ENCODE peak calls at places on chromosomes 3 and 15, in five cellular contexts. One of them, this sample, is unnamed.
A peak's percentile ranks its signal among the peaks of the same experiment; 100 is the strongest.

GRCh38 chr15:83164409-83165404 is 42.9 kb downstream of the HDGFL3 start:
- DNase-seq in fibroblast of lung: peak; percentile 43
- DNase-seq in uterus: no peak
- DNase-seq in K562: no peak
- DNase-seq in heart left ventricle: no peak
- DNase-seq in this sample: peak; percentile 80

GRCh38 chr3:101036213-101036618 is 43.0 kb upstream of the ABI3BP start:
- DNase-seq in fibroblast of lung: peak; percentile 90
- DNase-seq in uterus: no peak
- DNase-seq in K562: no peak
- DNase-seq in heart left ventricle: no peak
- DNase-seq in this sample: peak; percentile 98

GRCh38 chr15:80191897-80192595 is 39.2 kb downstream of the FAH start:
- DNase-seq in fibroblast of lung: no peak
- DNase-seq in uterus: no peak
- DNase-seq in K562: no peak
- DNase-seq in heart left ventricle: no peak
- DNase-seq in this sample: no peak

GRCh38 chr3:165770781-165771180 is 66.4 kb downstream of the BCHE start:
- DNase-seq in fibroblast of lung: peak; percentile 47
- DNase-seq in uterus: no peak
- DNase-seq in K562: no peak
- DNase-seq in heart left ventricle: no peak
- DNase-seq in this sample: no peak

GRCh38 chr3:197369545-197369944 is 71.1 kb upstream of the DLG1 start:
- DNase-seq in fibroblast of lung: no peak
- DNase-seq in uterus: no peak
- DNase-seq in K562: no peak
- DNase-seq in heart left ventricle: no peak
- DNase-seq in this sample: no peak

GRCh38 chr3:100603449-100603848 is 6.0 kb upstream of the ADGRG7 start:
- DNase-seq in fibroblast of lung: peak; percentile 24
- DNase-seq in uterus: no peak
- DNase-seq in K562: peak; percentile 41
- DNase-seq in heart left ventricle: no peak
- DNase-seq in this sample: peak; percentile 48

GRCh38 chr3:32392530-32393302 is 1.1 kb downstream of the CMTM7 start:
- DNase-seq in fibroblast of lung: peak; percentile 80
- DNase-seq in uterus: peak; percentile 65
- DNase-seq in K562: no peak
- DNase-seq in heart left ventricle: peak; percentile 56
- DNase-seq in this sample: peak; percentile 78

GRCh38 chr3:30085486-30085885 is 520.9 kb upstream of the TGFBR2 start:
- DNase-seq in fibroblast of lung: no peak
- DNase-seq in uterus: no peak
- DNase-seq in K562: no peak
- DNase-seq in heart left ventricle: no peak
- DNase-seq in this sample: no peak

GRCh38 chr3:141498592-141499223 is 11.9 kb downstream of the RASA2 start:
- DNase-seq in fibroblast of lung: no peak
- DNase-seq in uterus: no peak
- DNase-seq in K562: no peak
- DNase-seq in heart left ventricle: peak; percentile 44
- DNase-seq in this sample: peak; percentile 10

GRCh38 chr15:85414991-85415390 is 34.6 kb downstream of the AKAP13 start:
- DNase-seq in fibroblast of lung: no peak
- DNase-seq in uterus: no peak
- DNase-seq in K562: no peak
- DNase-seq in heart left ventricle: no peak
- DNase-seq in this sample: no peak

GRCh38 chr15:85412956-85413854 is 32.8 kb downstream of the AKAP13 start:
- DNase-seq in fibroblast of lung: peak; percentile 81
- DNase-seq in uterus: peak; percentile 63
- DNase-seq in K562: no peak
- DNase-seq in heart left ventricle: peak; percentile 47
- DNase-seq in this sample: peak; percentile 74

GRCh38 chr15:85414037-85414436 is 33.6 kb downstream of the AKAP13 start:
- DNase-seq in fibroblast of lung: no peak
- DNase-seq in uterus: no peak
- DNase-seq in K562: no peak
- DNase-seq in heart left ventricle: no peak
- DNase-seq in this sample: peak; percentile 17

GRCh38 chr15:85415779-85416178 is 35.4 kb downstream of the AKAP13 start:
- DNase-seq in fibroblast of lung: no peak
- DNase-seq in uterus: no peak
- DNase-seq in K562: no peak
- DNase-seq in heart left ventricle: no peak
- DNase-seq in this sample: no peak

DNA sequence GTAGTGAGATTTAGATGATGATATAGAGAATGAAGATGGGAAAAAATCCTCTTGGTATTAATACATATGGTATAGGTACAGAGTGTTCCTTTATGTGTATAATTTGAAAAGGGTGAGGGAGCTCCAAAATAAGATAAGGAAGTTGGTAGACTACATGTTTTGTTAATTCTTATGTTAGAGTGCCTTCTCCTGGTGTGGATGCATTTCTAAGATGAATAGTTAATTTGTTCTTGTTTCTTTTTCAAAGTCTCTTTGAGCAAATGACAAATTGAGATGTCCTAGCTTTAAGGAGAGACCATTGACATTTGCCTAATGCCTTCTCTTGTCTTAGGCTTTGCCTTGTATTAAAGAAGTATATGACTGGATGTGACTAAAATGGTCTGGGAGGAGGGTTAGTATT is 34.1 kb downstream of the AKAP13 start:
- DNase-seq in fibroblast of lung: peak; percentile 71
- DNase-seq in uterus: no peak
- DNase-seq in K562: no peak
- DNase-seq in heart left ventricle: no peak
- DNase-seq in this sample: peak; percentile 63
- TF ChIP-seq CTCF in fibroblast of lung: no peak
- TF ChIP-seq CTCF in uterus: peak; percentile 21
- TF ChIP-seq CTCF in K562: no peak
- TF ChIP-seq CTCF in heart left ventricle: peak; percentile 6
- TF ChIP-seq CTCF in this sample: peak; percentile 7

DNA sequence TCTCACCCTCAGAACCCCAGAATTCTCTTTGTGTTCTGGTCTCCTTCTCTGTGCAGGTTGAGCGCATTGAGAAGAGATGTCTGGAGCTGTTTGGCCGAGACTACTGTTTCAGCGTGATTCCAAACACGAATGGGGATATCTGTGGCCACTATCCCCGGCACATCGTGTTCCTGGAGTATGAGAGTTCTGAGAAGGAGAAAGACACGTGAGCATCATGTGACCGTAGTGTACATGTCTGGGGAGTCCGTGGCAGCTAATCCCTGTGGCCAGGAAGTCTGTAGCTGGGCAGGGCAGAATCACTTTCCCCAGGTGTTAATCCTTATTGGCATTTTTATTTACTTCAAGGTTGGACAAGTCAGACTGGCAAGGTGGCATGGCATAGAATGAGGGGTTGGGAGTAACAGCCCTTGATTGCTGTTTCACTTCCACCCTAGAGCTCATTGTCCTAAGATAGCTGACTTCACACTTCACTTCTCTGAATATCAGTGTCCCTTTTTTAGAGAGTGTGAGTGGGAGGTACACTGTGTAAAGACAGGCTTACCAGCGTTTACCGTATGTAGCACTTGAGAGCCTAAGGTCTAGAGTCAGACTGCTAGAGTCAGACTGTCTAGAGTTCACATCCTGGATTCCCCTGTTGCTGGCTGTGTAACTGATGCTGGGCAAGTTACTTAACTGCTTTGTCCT is 4.4 kb downstream of the MTMR14 start:
- DNase-seq in fibroblast of lung: no peak
- DNase-seq in uterus: no peak
- DNase-seq in K562: no peak
- DNase-seq in heart left ventricle: peak; percentile 41
- DNase-seq in this sample: no peak
- H3K4me3 ChIP-seq in fibroblast of lung: no peak overlapping the region
- H3K4me3 ChIP-seq in uterus: no peak overlapping the region
- H3K4me3 ChIP-seq in K562: no peak overlapping the region
- H3K4me3 ChIP-seq in heart left ventricle: no peak overlapping the region
- H3K4me3 ChIP-seq in this sample: no peak overlapping the region

GRCh38 chr15:64738231-64739095 is 36.9 kb downstream of the RBPMS2 start:
- DNase-seq in fibroblast of lung: no peak
- DNase-seq in uterus: no peak
- DNase-seq in K562: no peak
- DNase-seq in heart left ventricle: no peak
- DNase-seq in this sample: no peak
- TF ChIP-seq CTCF in fibroblast of lung: no peak
- TF ChIP-seq CTCF in uterus: no peak
- TF ChIP-seq CTCF in K562: no peak
- TF ChIP-seq CTCF in heart left ventricle: no peak
- TF ChIP-seq CTCF in this sample: no peak

DNA sequence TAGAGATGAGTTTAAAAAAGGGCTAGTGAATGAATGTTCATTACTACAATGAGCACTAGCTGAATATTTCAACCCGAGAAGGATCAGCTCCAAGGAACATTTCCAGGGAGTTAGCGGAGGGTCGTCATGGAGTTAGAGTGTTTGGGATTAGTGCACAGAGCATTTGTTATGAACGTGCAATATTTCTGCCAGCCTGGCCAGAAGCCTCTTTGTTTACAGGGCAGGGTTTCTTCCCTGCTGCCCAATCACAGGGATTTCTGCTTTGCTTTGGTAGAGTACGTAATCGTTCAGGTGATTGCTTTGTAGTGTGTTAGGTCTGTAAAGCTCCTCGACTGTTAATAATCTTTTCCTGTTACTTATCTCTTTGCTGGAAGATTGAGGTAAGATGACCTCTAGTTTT is 5.9 kb downstream of the CGNL1 start:
- DNase-seq in fibroblast of lung: no peak
- DNase-seq in uterus: no peak
- DNase-seq in K562: no peak
- DNase-seq in heart left ventricle: no peak
- DNase-seq in this sample: no peak
- H3K4me3 ChIP-seq in fibroblast of lung: no peak overlapping the region
- H3K4me3 ChIP-seq in uterus: no peak overlapping the region
- H3K4me3 ChIP-seq in K562: no peak overlapping the region
- H3K4me3 ChIP-seq in heart left ventricle: no peak overlapping the region
- H3K4me3 ChIP-seq in this sample: no peak overlapping the region

DNA sequence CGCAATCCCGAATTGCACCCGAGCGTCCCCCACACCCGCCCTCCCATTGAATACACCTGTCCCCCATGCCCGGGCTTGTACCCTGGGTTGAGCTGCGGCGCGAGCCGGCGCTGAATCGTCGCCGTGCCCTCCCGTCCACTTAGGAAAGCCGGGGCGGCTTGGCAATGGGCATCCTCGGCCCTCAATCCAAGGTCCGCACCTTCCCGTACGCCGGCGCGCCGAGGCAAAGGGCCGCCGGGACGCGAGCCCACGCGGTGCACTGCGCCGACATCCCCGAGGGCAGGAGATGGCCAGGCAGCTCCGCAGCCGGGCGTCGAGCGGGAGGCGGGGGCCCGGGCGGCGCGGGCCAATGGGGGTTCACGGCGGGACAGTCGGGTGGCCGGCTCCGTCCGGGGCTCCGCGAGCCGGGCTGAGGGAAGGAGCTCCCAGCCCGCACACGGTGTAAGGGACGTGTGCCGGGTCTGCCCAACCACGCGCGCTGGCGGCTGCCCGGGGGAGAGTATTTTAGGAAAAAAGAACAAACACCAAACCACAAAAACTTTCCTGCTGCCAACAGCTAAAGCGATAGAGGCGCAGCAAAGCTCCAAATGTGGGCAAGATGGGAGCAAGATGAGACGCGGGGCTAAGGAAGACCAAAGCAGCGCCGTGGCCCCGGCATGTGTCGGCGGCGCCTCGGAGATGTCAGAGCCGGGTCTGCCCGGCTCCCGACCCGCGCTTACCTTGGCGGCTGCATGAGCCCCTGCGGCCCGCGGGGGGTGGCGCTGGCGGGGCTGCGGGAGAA is 621 bp downstream of the RGMA start:
- DNase-seq in fibroblast of lung: peak; percentile 23
- DNase-seq in uterus: no peak
- DNase-seq in K562: no peak
- DNase-seq in heart left ventricle: peak; percentile 42
- DNase-seq in this sample: peak; percentile 10
- TF ChIP-seq CTCF in fibroblast of lung: no peak
- TF ChIP-seq CTCF in uterus: no peak
- TF ChIP-seq CTCF in K562: no peak
- TF ChIP-seq CTCF in heart left ventricle: no peak
- TF ChIP-seq CTCF in this sample: no peak

DNA sequence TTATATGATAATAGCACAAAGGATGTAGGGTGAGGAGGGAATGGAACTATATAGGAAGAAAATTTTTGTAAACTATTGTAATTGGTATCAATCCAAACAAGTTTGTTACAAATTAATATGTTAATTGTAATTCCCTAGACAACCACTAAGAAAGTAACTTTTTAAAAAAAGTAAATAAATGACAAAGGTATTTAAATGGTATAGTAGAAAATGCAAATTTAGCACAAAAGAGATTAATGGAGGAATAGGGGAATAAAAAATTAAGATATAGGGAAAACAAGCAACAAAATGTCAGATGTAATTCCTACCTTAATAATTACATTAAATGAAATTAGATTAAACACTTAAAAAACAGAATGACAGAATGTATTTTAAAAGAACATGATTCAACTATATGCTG is 60.3 kb downstream of the TIMP4 start:
- DNase-seq in fibroblast of lung: no peak
- DNase-seq in uterus: no peak
- DNase-seq in K562: no peak
- DNase-seq in heart left ventricle: no peak
- DNase-seq in this sample: no peak
- H3K4me3 ChIP-seq in fibroblast of lung: no peak overlapping the region
- H3K4me3 ChIP-seq in uterus: no peak overlapping the region
- H3K4me3 ChIP-seq in K562: no peak overlapping the region
- H3K4me3 ChIP-seq in heart left ventricle: no peak overlapping the region
- H3K4me3 ChIP-seq in this sample: no peak overlapping the region

GRCh38 chr3:181838940-181839914 is 127.5 kb downstream of the SOX2 start:
- DNase-seq in fibroblast of lung: no peak
- DNase-seq in uterus: no peak
- DNase-seq in K562: no peak
- DNase-seq in heart left ventricle: no peak
- DNase-seq in this sample: no peak

GRCh38 chr3:181844227-181844626 is 132.5 kb downstream of the SOX2 start:
- DNase-seq in fibroblast of lung: no peak
- DNase-seq in uterus: no peak
- DNase-seq in K562: no peak
- DNase-seq in heart left ventricle: no peak
- DNase-seq in this sample: no peak

DNA sequence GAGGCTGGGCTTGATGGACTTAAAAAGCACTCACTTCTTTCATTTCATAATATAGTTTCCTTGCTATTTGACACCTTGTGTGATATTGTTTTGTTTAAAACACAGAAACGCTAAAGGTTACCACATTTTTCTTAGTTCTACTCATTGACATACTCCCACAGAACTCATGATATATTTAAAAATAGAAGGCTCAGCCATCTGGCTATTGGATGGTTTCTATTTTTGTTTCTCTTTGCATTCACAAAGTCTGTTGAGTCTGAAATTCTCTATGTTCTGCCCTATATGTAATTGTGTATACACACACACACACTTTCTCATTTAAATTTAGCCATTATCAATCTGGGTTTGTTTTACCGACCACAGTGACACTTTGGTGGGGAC is 128.2 kb downstream of the SOX2 start:
- DNase-seq in fibroblast of lung: no peak
- DNase-seq in uterus: no peak
- DNase-seq in K562: no peak
- DNase-seq in heart left ventricle: no peak
- DNase-seq in this sample: no peak
- TF ChIP-seq CTCF in fibroblast of lung: no peak
- TF ChIP-seq CTCF in uterus: no peak
- TF ChIP-seq CTCF in K562: no peak
- TF ChIP-seq CTCF in heart left ventricle: no peak
- TF ChIP-seq CTCF in this sample: no peak

GRCh38 chr3:129837057-129837631 is 56.4 kb downstream of the TMCC1 start:
- DNase-seq in fibroblast of lung: peak; percentile 33
- DNase-seq in uterus: no peak
- DNase-seq in K562: no peak
- DNase-seq in heart left ventricle: no peak
- DNase-seq in this sample: peak; percentile 49
- H3K4me3 ChIP-seq in fibroblast of lung: no peak overlapping the region
- H3K4me3 ChIP-seq in uterus: no peak overlapping the region
- H3K4me3 ChIP-seq in K562: no peak overlapping the region
- H3K4me3 ChIP-seq in heart left ventricle: no peak overlapping the region
- H3K4me3 ChIP-seq in this sample: no peak overlapping the region

This sample was measured in cardiac fibroblast.